ENCODE peak calls at places on chromosomes 5 and 9, in nine cellular contexts. Q is A549, V is K562, L is SK-N-SH, H is GM23338, P is GM12878, X is HepG2, U is HL-60, E is Panc1. I is an unnamed sample.

GRCh38 chr9:113151696-113152630 is 1.2 kb downstream of the SLC31A2 start:
- DNase-seq in Q (no peak), V (no peak), L (no peak), H (no peak), P (no peak), X (no peak), U (no peak), E (no peak), I (no peak)

GRCh38 chr5:9567039-9567438 is 21.2 kb upstream of the SEMA5A start:
- DNase-seq in Q (no peak), V (no peak), L (no peak), H (no peak), P (no peak), X (no peak), U (no peak), E (no peak), I (no peak)

GRCh38 chr5:124748687-124749594 is 2.5 kb upstream of the ZNF608 start:
- DNase-seq in Q (peak), V (peak), L (peak), H (peak), P (peak), X (peak), U (peak), E (peak), I (peak)

GRCh38 chr9:115349542-115349941 is 231.6 kb upstream of the TNC start:
- DNase-seq in Q (peak), V (no peak), L (no peak), H (no peak), P (no peak), X (no peak), U (no peak), E (no peak), I (no peak)

GRCh38 chr9:136700959-136701664 is 11.3 kb upstream of the DIPK1B start:
- DNase-seq in Q (no peak), V (no peak), L (no peak), H (no peak), P (peak), X (no peak), U (no peak), E (no peak), I (no peak)

GRCh38 chr5:85017271-85017670 is 632.6 kb upstream of the EDIL3 start:
- DNase-seq in Q (no peak), V (no peak), L (no peak), H (no peak), P (no peak), X (no peak), U (no peak), E (no peak), I (no peak)

GRCh38 chr5:175750476-175751080 is 92.7 kb downstream of the HRH2 start:
- DNase-seq in Q (no peak), V (no peak), L (peak), H (no peak), P (no peak), X (no peak), U (no peak), E (no peak), I (no peak)

GRCh38 chr9:135001526-135001925 is 83.8 kb upstream of the FCN1 start:
- DNase-seq in Q (no peak), V (no peak), L (no peak), H (no peak), P (no peak), X (no peak), U (no peak), E (no peak), I (no peak)

GRCh38 chr9:124282442-124283231 is 24.9 kb downstream of the NEK6 start:
- DNase-seq in Q (no peak), V (peak), L (no peak), H (no peak), P (no peak), X (peak), U (no peak), E (no peak), I (no peak)

GRCh38 chr9:121807069-121807917 is 155.9 kb downstream of the DAB2IP start:
- DNase-seq in Q (no peak), V (no peak), L (peak), H (no peak), P (no peak), X (no peak), U (no peak), E (no peak), I (no peak)

GRCh38 chr5:1184163-1184470 is 17.3 kb upstream of the SLC6A19 start:
- DNase-seq in Q (no peak), V (no peak), L (no peak), H (no peak), P (no peak), X (no peak), U (no peak), E (no peak), I (no peak)

GRCh38 chr9:89670806-89671434 is 66.1 kb downstream of the GADD45G start:
- DNase-seq in Q (no peak), V (no peak), L (no peak), H (no peak), P (no peak), X (no peak), U (no peak), E (no peak), I (no peak)

GRCh38 chr9:108784998-108785397 is 70.8 kb downstream of the ACTL7B start:
- DNase-seq in Q (no peak), V (no peak), L (no peak), H (no peak), P (no peak), X (no peak), U (peak), E (no peak), I (no peak)

GRCh38 chr9:17613723-17614122 is 34.9 kb downstream of the SH3GL2 start:
- DNase-seq in Q (no peak), V (no peak), L (no peak), H (no peak), P (no peak), X (no peak), U (no peak), E (no peak), I (no peak)

GRCh38 chr5:76305264-76305663 is 97.8 kb upstream of the IQGAP2 start:
- DNase-seq in Q (no peak), V (no peak), L (no peak), H (no peak), P (no peak), X (no peak), U (peak), E (no peak), I (no peak)

GRCh38 chr5:76298852-76299251 is 104.2 kb upstream of the IQGAP2 start:
- DNase-seq in Q (no peak), V (no peak), L (no peak), H (no peak), P (no peak), X (no peak), U (no peak), E (no peak), I (no peak)

GRCh38 chr5:76299592-76299991 is 103.5 kb upstream of the IQGAP2 start:
- DNase-seq in Q (no peak), V (no peak), L (no peak), H (no peak), P (peak), X (no peak), U (no peak), E (no peak), I (no peak)

DNA sequence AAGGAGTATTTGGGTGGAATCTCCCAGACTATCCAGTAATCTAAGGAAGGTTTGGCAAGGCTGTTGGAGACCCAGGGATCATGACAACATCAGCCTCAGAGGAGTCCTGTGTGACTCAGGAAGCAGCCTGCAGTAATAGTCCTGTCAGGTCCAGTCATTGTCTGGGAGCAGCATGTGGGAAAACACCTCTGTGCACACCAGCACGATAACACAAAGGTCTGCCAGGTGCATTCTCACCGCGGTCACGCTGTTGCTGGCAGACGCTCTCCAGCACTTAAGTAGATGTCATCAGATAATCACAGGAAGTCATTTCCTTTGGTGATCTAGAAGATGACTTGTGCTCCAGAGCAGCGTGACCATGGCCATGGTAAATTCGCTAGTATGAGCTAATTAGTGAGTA is 99.2 kb upstream of the IQGAP2 start:
- DNase-seq in Q (no peak), V (no peak), L (no peak), H (no peak), P (peak), X (no peak), U (no peak), E (no peak), I (no peak)
- TF ChIP-seq REST in Q (no peak), V (no peak), L (no peak), H (no peak), P (no peak), X (no peak), U (no peak), E (no peak), I (no peak)

DNA sequence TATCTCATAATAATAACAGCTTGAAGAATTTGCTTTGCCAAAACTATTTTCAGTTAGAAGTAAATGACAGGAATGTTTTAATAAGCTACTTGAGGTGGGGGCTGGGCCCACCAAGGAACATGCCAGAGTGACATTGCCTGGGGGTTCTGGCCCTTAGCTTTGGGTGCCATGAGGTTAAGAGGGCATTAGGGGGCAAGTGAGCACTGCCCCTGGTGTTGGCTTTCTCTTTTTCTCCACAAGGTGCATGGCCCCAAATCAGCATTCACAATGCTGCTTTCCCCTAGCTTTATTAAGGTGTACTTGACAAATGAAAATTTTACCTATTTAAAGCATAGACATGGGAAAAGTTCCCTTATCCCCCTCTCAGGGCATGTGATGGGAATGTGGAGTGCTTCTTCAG is 305.4 kb downstream of the TENT4A start:
- DNase-seq in Q (no peak), V (no peak), L (no peak), H (peak), P (no peak), X (no peak), U (no peak), E (no peak), I (no peak)
- TF ChIP-seq REST in Q (no peak), V (no peak), L (no peak), H (no peak), P (no peak), X (no peak), U (no peak), E (no peak), I (no peak)

DNA sequence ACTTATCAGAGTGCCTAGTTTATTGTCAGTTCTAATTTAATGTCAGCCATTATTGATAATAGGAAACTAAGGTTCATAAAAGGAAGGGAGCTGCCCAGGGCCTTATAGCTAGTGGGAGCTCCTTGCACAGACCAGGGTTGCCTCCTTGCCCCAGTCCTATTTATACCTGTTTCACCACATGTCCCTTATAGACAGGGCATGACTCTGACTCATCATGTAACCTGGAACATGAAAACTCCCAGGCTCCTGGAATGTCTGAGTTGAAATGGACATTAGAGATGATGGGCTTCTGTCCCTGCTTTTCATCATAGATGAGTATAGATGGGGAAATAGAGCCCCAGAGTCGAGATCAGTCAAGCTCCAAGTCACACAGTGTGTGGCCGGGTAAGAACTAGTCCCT is 21.1 kb downstream of the FAT2 start:
- DNase-seq in Q (no peak), V (no peak), L (no peak), H (no peak), P (no peak), X (no peak), U (no peak), E (no peak), I (peak)
- TF ChIP-seq REST in Q (no peak), V (no peak), L (no peak), H (no peak), P (no peak), X (no peak), U (no peak), E (no peak), I (no peak)

GRCh38 chr9:13587581-13587980 is 308.1 kb upstream of the MPDZ start:
- DNase-seq in Q (no peak), V (no peak), L (no peak), H (no peak), P (no peak), X (no peak), U (no peak), E (no peak), I (no peak)
- TF ChIP-seq REST in Q (no peak), V (no peak), L (no peak), H (no peak), P (no peak), X (no peak), U (no peak), E (no peak), I (no peak)